ENCODE peak calls at places on chromosomes 5 and 9, in six cellular contexts. C is neuronal stem cell; Z is CD8-positive, alpha-beta memory T cell; Q is transverse colon; W is CD8-positive, alpha-beta T cell; Y is substantia nigra. I is an unnamed sample.

GRCh38 chr5:17132444-17133083 is 84.9 kb upstream of the BASP1 start:
- DNase-seq in C (no peak), Z (no peak), Q (no peak), W (no peak), Y (no peak), I (no peak)

GRCh38 chr9:107945493-107945892 is 455.9 kb upstream of the KLF4 start:
- DNase-seq in C (no peak), Z (no peak), Q (no peak), W (no peak), Y (no peak), I (no peak)

GRCh38 chr9:20472646-20473045 is 149.7 kb downstream of the MLLT3 start:
- DNase-seq in C (no peak), Z (no peak), Q (no peak), W (no peak), Y (no peak), I (no peak)

GRCh38 chr5:126600631-126601511 is at the start of gene PHAX:
- DNase-seq in C (peak; percentile 65), Z (peak; percentile 58), Q (peak; percentile 86), W (peak; percentile 47), Y (peak; percentile 59), I (peak; percentile 86)

GRCh38 chr9:89077519-89077918 is 86.3 kb downstream of the S1PR3 start:
- DNase-seq in C (no peak), Z (no peak), Q (no peak), W (no peak), Y (no peak), I (no peak)

GRCh38 chr5:136031713-136032112 is 2.9 kb downstream of the TGFBI start:
- DNase-seq in C (no peak), Z (no peak), Q (no peak), W (no peak), Y (no peak), I (no peak)

GRCh38 chr5:54601832-54602231 is 84.3 kb downstream of the SNX18 start:
- DNase-seq in C (no peak), Z (no peak), Q (no peak), W (no peak), Y (no peak), I (no peak)

GRCh38 chr5:112205840-112206239 is 213.2 kb downstream of the EPB41L4A start:
- DNase-seq in C (no peak), Z (no peak), Q (no peak), W (no peak), Y (no peak), I (no peak)

GRCh38 chr9:71984388-71985069 is 73.1 kb downstream of the C9orf85 start:
- DNase-seq in C (no peak), Z (no peak), Q (peak; percentile 25), W (no peak), Y (no peak), I (no peak)

GRCh38 chr5:155594270-155594669 is 580.7 kb downstream of the KIF4B start:
- DNase-seq in C (no peak), Z (no peak), Q (no peak), W (no peak), Y (no peak), I (no peak)

GRCh38 chr9:69570091-69570451 is 102.1 kb downstream of the APBA1 start:
- DNase-seq in C (no peak), Z (no peak), Q (no peak), W (no peak), Y (no peak), I (no peak)

GRCh38 chr5:83844320-83845068 is 123.8 kb upstream of the HAPLN1 start:
- DNase-seq in C (no peak), Z (no peak), Q (peak; percentile 11), W (no peak), Y (no peak), I (no peak)

GRCh38 chr9:97293207-97293721 is 14.2 kb upstream of the CCDC180 start:
- DNase-seq in C (no peak), Z (no peak), Q (no peak), W (no peak), Y (no peak), I (no peak)

GRCh38 chr5:87126869-87127268 is 140.8 kb upstream of the RASA1 start:
- DNase-seq in C (no peak), Z (no peak), Q (no peak), W (no peak), Y (no peak), I (no peak)

GRCh38 chr9:35604578-35605335 is at the start of gene TESK1:
- DNase-seq in C (peak; percentile 85), Z (peak; percentile 76), Q (peak; percentile 89), W (peak; percentile 58), Y (peak; percentile 35), I (peak; percentile 84)

GRCh38 chr5:35220967-35221366 is 9.3 kb downstream of the PRLR start:
- DNase-seq in C (no peak), Z (no peak), Q (no peak), W (no peak), Y (no peak), I (no peak)

GRCh38 chr9:87796232-87796631 is 70.3 kb downstream of the CTSL start:
- DNase-seq in C (no peak), Z (no peak), Q (no peak), W (no peak), Y (no peak), I (no peak)

GRCh38 chr5:126975791-126976190 is 54.6 kb downstream of the MARCHF3 start:
- DNase-seq in C (no peak), Z (no peak), Q (no peak), W (no peak), Y (no peak), I (no peak)

GRCh38 chr9:84974258-84974657 is 304.7 kb downstream of the NTRK2 start:
- DNase-seq in C (no peak), Z (no peak), Q (no peak), W (no peak), Y (no peak), I (no peak)

GRCh38 chr9:83765376-83765775 is 52.2 kb downstream of the GKAP1 start:
- DNase-seq in C (no peak), Z (no peak), Q (no peak), W (no peak), Y (no peak), I (no peak)

GRCh38 chr9:89496645-89497044 is 1.3 kb downstream of the SEMA4D start:
- DNase-seq in C (no peak), Z (no peak), Q (peak; percentile 42), W (no peak), Y (no peak), I (no peak)

DNA sequence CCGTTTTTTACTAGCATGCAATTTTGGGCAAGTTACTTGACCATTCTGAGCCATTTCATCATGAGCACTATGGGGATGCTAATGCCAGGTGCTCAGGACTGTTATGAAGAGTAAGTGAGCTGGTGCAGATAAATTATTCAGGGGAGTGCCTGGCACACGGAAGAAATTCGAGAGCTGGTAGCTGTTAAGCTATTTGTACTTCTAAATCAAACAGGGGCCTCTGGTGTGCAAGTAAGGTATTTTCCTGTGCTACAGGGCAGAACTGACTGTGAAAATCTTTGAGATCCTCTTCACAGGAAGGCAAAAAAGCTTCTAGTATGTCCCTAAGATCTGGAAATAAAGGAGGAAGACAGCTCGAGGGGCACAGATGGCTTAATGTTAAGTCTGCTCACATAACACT is 106.3 kb upstream of the SPOCK1 start:
- DNase-seq in C (no peak), Z (no peak), Q (no peak), W (no peak), Y (no peak), I (no peak)
- H3K27ac ChIP-seq in C (no peak overlapping the region), Z (no peak overlapping the region), Q (no peak overlapping the region), W (no peak overlapping the region), Y (no peak overlapping the region), I (no peak overlapping the region)

GRCh38 chr5:69335341-69335975 is 2.9 kb upstream of the CCDC125 start:
- DNase-seq in C (no peak), Z (no peak), Q (no peak), W (no peak), Y (no peak), I (no peak)

GRCh38 chr5:69326365-69326764 is 6.2 kb downstream of the CCDC125 start:
- DNase-seq in C (no peak), Z (no peak), Q (no peak), W (no peak), Y (no peak), I (no peak)

GRCh38 chr5:69334793-69335268 is 2.2 kb upstream of the CCDC125 start:
- DNase-seq in C (peak; percentile 68), Z (peak; percentile 59), Q (peak; percentile 88), W (peak; percentile 48), Y (peak; percentile 81), I (peak; percentile 90)

GRCh38 chr5:69329905-69330489 is 2.6 kb downstream of the CCDC125 start:
- DNase-seq in C (no peak), Z (no peak), Q (no peak), W (no peak), Y (no peak), I (no peak)

GRCh38 chr5:69331528-69332445 is 814 bp downstream of the CCDC125 start:
- DNase-seq in C (no peak), Z (no peak), Q (peak; percentile 57), W (no peak), Y (no peak), I (peak; percentile 29)
- H3K27ac ChIP-seq in C (no peak overlapping the region), Z (peak overlapping the region; percentile 66), Q (peak overlapping the region; percentile 88), W (peak overlapping the region; percentile 60), Y (no peak overlapping the region), I (peak overlapping the region; percentile 88)

GRCh38 chr5:160270704-160271103 is 41.4 kb downstream of the FABP6 start:
- DNase-seq in C (no peak), Z (no peak), Q (no peak), W (no peak), Y (no peak), I (no peak)
- H3K27ac ChIP-seq in C (no peak overlapping the region), Z (no peak overlapping the region), Q (peak overlapping the region; percentile 74), W (no peak overlapping the region), Y (no peak overlapping the region), I (no peak overlapping the region)

GRCh38 chr5:139654875-139655491 is 6.8 kb downstream of the CXXC5 start:
- DNase-seq in C (no peak), Z (no peak), Q (no peak), W (no peak), Y (no peak), I (no peak)
- H3K27ac ChIP-seq in C (peak overlapping the region; percentile 38), Z (no peak overlapping the region), Q (peak overlapping the region; percentile 84), W (no peak overlapping the region), Y (peak overlapping the region; percentile 98), I (peak overlapping the region; percentile 97)

GRCh38 chr9:14236586-14236985 is 77.4 kb downstream of the NFIB start:
- DNase-seq in C (no peak), Z (no peak), Q (no peak), W (no peak), Y (no peak), I (no peak)
- H3K27ac ChIP-seq in C (no peak overlapping the region), Z (no peak overlapping the region), Q (no peak overlapping the region), W (no peak overlapping the region), Y (no peak overlapping the region), I (no peak overlapping the region)

DNA sequence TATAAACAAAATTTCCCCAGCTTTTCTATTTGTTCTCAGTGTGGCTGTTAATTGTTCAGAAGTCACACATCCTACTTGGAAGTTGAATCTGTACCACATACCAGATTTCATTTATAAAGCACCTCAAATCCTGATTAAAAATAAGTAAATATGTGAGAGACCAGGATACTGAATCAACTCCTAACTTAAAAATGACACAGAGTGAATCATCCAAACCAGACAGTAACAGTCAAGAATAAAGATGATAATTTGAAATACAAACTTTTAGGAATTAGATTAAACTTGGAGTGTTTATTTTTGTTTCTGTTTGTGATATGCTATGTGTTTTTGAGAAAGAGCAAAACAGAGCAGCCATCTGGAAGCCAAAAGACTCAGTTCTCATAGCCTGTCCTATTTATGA is 633.2 kb upstream of the RORB start:
- DNase-seq in C (no peak), Z (no peak), Q (no peak), W (no peak), Y (no peak), I (no peak)
- H3K27ac ChIP-seq in C (no peak overlapping the region), Z (no peak overlapping the region), Q (no peak overlapping the region), W (no peak overlapping the region), Y (no peak overlapping the region), I (no peak overlapping the region)

I was measured in body of pancreas.